ENCODE peak calls at places on chromosomes 13 and 19, in eight cellular contexts. P, Z, U, L, K, G, H and Q are unnamed samples.

GRCh38 chr19:13277104-13277809 is 127.0 kb downstream of the IER2 start:
- DNase-seq in P (peak; percentile 54), Z (peak; percentile 86), U (peak; percentile 72), L (peak; percentile 77), K (peak; percentile 78), G (peak; percentile 85), H (peak; percentile 48), Q (peak; percentile 76)

GRCh38 chr19:10643968-10644290 is 10.2 kb upstream of the ILF3 start:
- DNase-seq in P (no peak), Z (no peak), U (no peak), L (no peak), K (peak; percentile 31), G (no peak), H (no peak), Q (no peak)

GRCh38 chr19:39196860-39197562 is at the start of gene NCCRP1:
- DNase-seq in P (no peak), Z (peak; percentile 81), U (peak; percentile 77), L (no peak), K (peak; percentile 26), G (no peak), H (peak; percentile 68), Q (peak; percentile 26)

GRCh38 chr13:48400090-48400694 is 12.7 kb downstream of the LPAR6 start:
- DNase-seq in P (no peak), Z (no peak), U (no peak), L (no peak), K (no peak), G (no peak), H (no peak), Q (no peak)

GRCh38 chr13:112940236-112940635 is 28.8 kb upstream of the MCF2L start:
- DNase-seq in P (no peak), Z (no peak), U (no peak), L (no peak), K (no peak), G (no peak), H (no peak), Q (no peak)

GRCh38 chr19:12365094-12365371 is 450 bp downstream of the ZNF442 start:
- DNase-seq in P (peak; percentile 34), Z (peak; percentile 62), U (no peak), L (peak; percentile 42), K (no peak), G (no peak), H (no peak), Q (peak; percentile 53)

GRCh38 chr13:22175211-22175610 is 504.3 kb downstream of the FGF9 start:
- DNase-seq in P (no peak), Z (peak; percentile 51), U (no peak), L (no peak), K (no peak), G (no peak), H (peak; percentile 27), Q (no peak)

GRCh38 chr19:4368128-4368820 is 24.9 kb downstream of the MPND start:
- DNase-seq in P (no peak), Z (no peak), U (peak; percentile 45), L (peak; percentile 39), K (no peak), G (peak; percentile 65), H (no peak), Q (no peak)

GRCh38 chr19:39539165-39539518 is 819 bp downstream of the EID2 start:
- DNase-seq in P (no peak), Z (peak; percentile 79), U (no peak), L (no peak), K (no peak), G (no peak), H (no peak), Q (no peak)

GRCh38 chr13:28313579-28313978 is 175.2 kb downstream of the PAN3 start:
- DNase-seq in P (no peak), Z (peak; percentile 82), U (no peak), L (peak; percentile 69), K (peak; percentile 41), G (no peak), H (peak; percentile 36), Q (peak; percentile 43)

DNA sequence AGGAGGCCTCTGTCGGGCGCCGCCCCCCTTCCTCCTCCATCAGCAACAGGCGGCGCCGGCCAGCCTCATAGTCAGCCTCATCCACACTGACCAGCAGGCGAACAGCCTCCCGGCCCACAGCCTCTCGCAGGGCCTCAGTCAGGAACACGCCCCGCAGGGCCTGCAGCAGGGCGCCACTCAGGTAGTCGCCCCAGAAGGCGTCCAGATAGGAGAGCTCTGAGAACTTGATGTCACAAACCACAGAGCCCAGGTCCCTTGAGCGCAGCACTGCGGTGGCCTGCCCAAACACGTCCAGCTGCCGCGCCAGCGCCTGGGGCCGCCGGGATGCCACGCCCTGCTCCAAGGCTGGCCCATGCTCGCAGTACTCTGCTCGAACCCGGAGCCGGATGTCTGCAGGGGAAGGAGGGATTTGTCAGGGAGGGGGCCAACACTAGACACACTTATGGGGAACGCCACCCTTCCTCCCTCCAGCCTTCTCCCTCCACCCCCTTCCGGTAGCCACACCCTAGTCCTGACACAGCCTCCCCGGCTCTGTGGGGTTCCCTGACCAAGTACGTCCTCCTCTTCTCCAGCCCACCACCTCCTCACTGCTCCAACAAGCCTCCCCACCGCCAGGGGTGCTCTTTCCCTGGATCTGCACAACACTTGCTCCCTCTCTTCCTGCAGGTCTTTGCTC is 17.9 kb downstream of the DEDD2 start:
- DNase-seq in P (no peak), Z (peak; percentile 61), U (no peak), L (no peak), K (peak; percentile 88), G (peak; percentile 63), H (peak; percentile 54), Q (peak; percentile 86)
- TF ChIP-seq CTCF in P (no peak), Z (peak; percentile 33), U (peak; percentile 62), L (no peak), K (peak; percentile 53), G (peak; percentile 32), H (no peak), Q (peak; percentile 61)

DNA sequence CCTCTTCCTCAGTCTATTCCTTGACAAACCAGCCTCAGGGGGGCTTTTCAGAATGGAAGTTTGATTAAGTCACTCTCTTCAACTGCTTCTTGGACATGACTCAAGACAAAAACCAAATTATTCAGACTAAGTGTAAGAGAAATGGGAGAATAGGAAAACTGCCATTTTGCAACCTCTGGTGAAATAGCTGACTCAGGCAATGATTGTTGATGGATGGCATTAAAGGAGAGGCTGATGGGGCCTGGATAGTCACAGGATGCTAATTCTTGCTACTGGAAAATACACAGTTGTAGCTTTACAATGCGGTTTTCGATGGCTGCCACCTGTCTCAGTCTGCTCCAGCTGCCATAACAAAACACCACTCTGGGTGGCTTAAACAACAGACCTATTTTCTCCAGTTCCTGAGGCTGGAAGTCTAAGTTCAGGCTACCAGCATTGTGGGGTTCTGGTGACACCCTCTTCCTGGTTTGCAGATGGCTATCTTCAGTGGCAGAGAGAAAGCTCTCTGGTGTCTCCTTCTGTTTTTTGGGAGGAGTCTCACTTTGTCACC is 6.1 kb downstream of the NOSIP start:
- DNase-seq in P (no peak), Z (no peak), U (no peak), L (no peak), K (no peak), G (no peak), H (no peak), Q (no peak)
- TF ChIP-seq CTCF in P (no peak), Z (no peak), U (no peak), L (no peak), K (no peak), G (no peak), H (no peak), Q (no peak)

GRCh38 chr19:49017041-49017665 is at the start of gene LHB:
- DNase-seq in P (no peak), Z (peak; percentile 63), U (no peak), L (no peak), K (peak; percentile 26), G (no peak), H (no peak), Q (no peak)

GRCh38 chr19:49016067-49016839 is 638 bp downstream of the LHB start:
- DNase-seq in P (no peak), Z (no peak), U (no peak), L (no peak), K (no peak), G (no peak), H (no peak), Q (no peak)

GRCh38 chr19:49019242-49019932 is 2.5 kb upstream of the LHB start:
- DNase-seq in P (peak; percentile 84), Z (peak; percentile 93), U (peak; percentile 92), L (peak; percentile 28), K (peak; percentile 84), G (peak; percentile 80), H (peak; percentile 91), Q (peak; percentile 85)

GRCh38 chr19:49020342-49020741 is 3.5 kb upstream of the LHB start:
- DNase-seq in P (no peak), Z (peak; percentile 72), U (peak; percentile 60), L (no peak), K (peak; percentile 22), G (no peak), H (peak; percentile 59), Q (no peak)

DNA sequence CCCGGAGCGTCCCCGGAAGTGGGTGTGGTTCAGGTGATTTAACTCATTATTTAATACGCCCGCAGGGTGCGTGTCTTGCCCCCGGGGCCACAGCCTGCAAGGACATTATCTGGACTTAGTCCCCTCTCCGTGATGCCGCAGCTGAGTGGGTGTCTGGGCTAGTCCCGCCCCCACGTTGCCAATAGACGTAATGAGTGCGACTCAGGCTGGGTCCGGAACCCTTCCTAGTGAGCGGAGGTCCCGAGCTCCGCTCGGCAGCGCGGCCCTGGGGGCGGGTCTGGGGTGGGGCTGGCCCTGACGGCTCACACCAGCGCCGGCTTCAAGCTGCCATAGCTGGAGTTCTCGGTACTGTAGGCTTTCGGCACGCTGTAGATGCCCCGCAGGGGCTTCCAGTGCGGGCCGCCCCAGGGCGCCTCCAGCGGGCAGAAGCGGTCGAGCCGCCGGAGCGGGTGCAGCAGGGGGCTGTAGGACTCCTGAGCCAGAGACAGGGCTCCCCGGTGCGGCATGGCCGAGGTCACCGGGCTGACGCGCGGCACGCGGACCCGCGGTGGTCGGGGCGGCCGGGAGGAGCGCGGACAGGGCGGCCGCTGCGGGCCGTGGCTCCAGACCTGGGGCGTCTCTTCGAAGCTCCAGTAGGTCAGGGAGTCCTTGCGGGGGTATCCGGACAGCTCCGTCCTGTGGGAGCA is 918 bp upstream of the LHB start:
- DNase-seq in P (peak; percentile 88), Z (peak; percentile 83), U (peak; percentile 78), L (peak; percentile 64), K (peak; percentile 86), G (peak; percentile 84), H (peak; percentile 66), Q (peak; percentile 89)
- TF ChIP-seq CTCF in P (peak; percentile 71), Z (no peak), U (peak; percentile 32), L (peak; percentile 65), K (peak; percentile 37), G (peak; percentile 78), H (no peak), Q (peak; percentile 57)

GRCh38 chr19:38045554-38046253 is 138.7 kb downstream of the SIPA1L3 start:
- DNase-seq in P (no peak), Z (no peak), U (no peak), L (no peak), K (peak; percentile 32), G (peak; percentile 36), H (no peak), Q (no peak)

GRCh38 chr19:38039966-38040365 is 133.0 kb downstream of the SIPA1L3 start:
- DNase-seq in P (no peak), Z (no peak), U (no peak), L (peak; percentile 50), K (no peak), G (no peak), H (no peak), Q (no peak)

GRCh38 chr19:38043649-38044144 is 136.7 kb downstream of the SIPA1L3 start:
- DNase-seq in P (no peak), Z (no peak), U (no peak), L (no peak), K (no peak), G (no peak), H (no peak), Q (no peak)

GRCh38 chr19:38044267-38045111 is 137.5 kb downstream of the SIPA1L3 start:
- DNase-seq in P (no peak), Z (no peak), U (no peak), L (peak; percentile 39), K (peak; percentile 32), G (no peak), H (no peak), Q (no peak)

GRCh38 chr19:38042132-38042531 is 135.1 kb downstream of the SIPA1L3 start:
- DNase-seq in P (no peak), Z (no peak), U (no peak), L (no peak), K (no peak), G (no peak), H (no peak), Q (no peak)
- TF ChIP-seq CTCF in P (no peak), Z (no peak), U (no peak), L (no peak), K (no peak), G (no peak), H (no peak), Q (no peak)